ENCODE peak calls at places on chromosome 13, in ten cellular contexts. C is amygdala; V is AG04450; D is non-pigmented ciliary epithelial cell; Y is endothelial cell; H is activated CD4-positive, alpha-beta T cell treated with anti-CD3 and anti-CD28 coated beads, Interleukin-2, amount 50 U/mL, for 1 hour; I is gastrocnemius medialis; O is GM03348; P is RWPE1; B is naive B cell. F is an unnamed sample.

GRCh38 chr13:33775339-33776108 is 42.4 kb upstream of the RFC3 start:
- DNase-seq in I (no peak), B (no peak), H (no peak), V (no peak), D (no peak), O (no peak), Y (no peak), P (no peak), C (no peak), F (no peak)

GRCh38 chr13:51000576-51001260 is 91.1 kb downstream of the RNASEH2B start:
- DNase-seq in O (peak), Y (no peak), C (peak), B (no peak), D (peak), P (peak), H (no peak), I (no peak), V (peak), F (no peak)

GRCh38 chr13:31947105-31947504 is 84.5 kb upstream of the FRY start:
- DNase-seq in C (no peak), V (no peak), I (no peak), Y (no peak), B (no peak), P (no peak), D (no peak), H (no peak), O (peak), F (no peak)

GRCh38 chr13:84649853-84650252 is 767.6 kb upstream of the SLITRK1 start:
- DNase-seq in D (no peak), H (no peak), P (peak), O (no peak), B (no peak), Y (no peak), C (no peak), V (no peak), I (no peak), F (no peak)

GRCh38 chr13:109275848-109276247 is 510.5 kb downstream of the IRS2 start:
- DNase-seq in I (no peak), O (no peak), Y (peak), B (no peak), V (no peak), D (no peak), P (peak), H (no peak), C (no peak), F (no peak)

GRCh38 chr13:30191491-30192100 is 115.8 kb downstream of the KATNAL1 start:
- DNase-seq in O (peak), Y (no peak), P (peak), C (no peak), B (no peak), H (no peak), D (peak), I (no peak), V (no peak), F (no peak)

GRCh38 chr13:80242728-80243427 is 98.0 kb downstream of the SPRY2 start:
- DNase-seq in I (no peak), V (no peak), O (no peak), C (no peak), Y (no peak), D (no peak), P (no peak), H (no peak), B (no peak), F (no peak)

GRCh38 chr13:71922191-71922590 is 55.2 kb upstream of the DACH1 start:
- DNase-seq in H (no peak), V (no peak), I (no peak), O (no peak), P (no peak), D (no peak), Y (no peak), C (no peak), B (no peak), F (no peak)

GRCh38 chr13:111216166-111216960 is 101.3 kb downstream of the ARHGEF7 start:
- DNase-seq in B (no peak), H (peak), D (no peak), C (no peak), Y (no peak), O (peak), P (peak), V (no peak), I (peak), F (no peak)

GRCh38 chr13:105436946-105437345 is 1098.5 kb downstream of the EFNB2 start:
- DNase-seq in C (no peak), O (no peak), P (no peak), I (no peak), Y (peak), V (no peak), B (no peak), H (no peak), D (no peak), F (no peak)

GRCh38 chr13:28533441-28534166 is 38.7 kb upstream of the FLT1 start:
- DNase-seq in Y (no peak), C (no peak), P (no peak), B (no peak), I (no peak), D (no peak), V (no peak), H (no peak), O (no peak), F (no peak)

GRCh38 chr13:104592127-104592526 is 1525.9 kb upstream of the SLC10A2 start:
- DNase-seq in D (peak), I (no peak), C (no peak), P (peak), B (no peak), Y (no peak), H (no peak), V (peak), O (no peak), F (no peak)

GRCh38 chr13:36712785-36713184 is 39.0 kb downstream of the SERTM1 start:
- DNase-seq in P (no peak), C (no peak), Y (no peak), I (no peak), H (no peak), O (peak), D (peak), V (peak), B (no peak), F (no peak)

GRCh38 chr13:38386421-38386820 is 36.8 kb downstream of the UFM1 start:
- DNase-seq in Y (no peak), B (no peak), P (peak), D (no peak), I (no peak), H (no peak), C (no peak), O (peak), V (no peak), F (no peak)

GRCh38 chr13:49540552-49540951 is 44.8 kb downstream of the PHF11 start:
- DNase-seq in C (no peak), O (no peak), D (peak), Y (no peak), B (peak), H (no peak), I (no peak), P (no peak), V (no peak), F (no peak)

GRCh38 chr13:112069727-112070300 is 2.9 kb downstream of the SOX1 start:
- DNase-seq in I (no peak), Y (no peak), P (no peak), C (no peak), D (no peak), H (no peak), O (no peak), B (no peak), V (no peak), F (no peak)

GRCh38 chr13:114097504-114097892 is 34.9 kb downstream of the RASA3 start:
- DNase-seq in C (no peak), P (no peak), Y (no peak), V (no peak), H (no peak), O (no peak), I (no peak), D (no peak), B (no peak), F (no peak)

GRCh38 chr13:97851269-97851668 is 102.2 kb upstream of the IPO5 start:
- DNase-seq in P (no peak), O (no peak), V (no peak), D (no peak), C (no peak), Y (no peak), B (no peak), H (no peak), I (no peak), F (no peak)

GRCh38 chr13:47080616-47081015 is 183.8 kb upstream of the HTR2A start:
- DNase-seq in I (no peak), B (no peak), P (no peak), O (no peak), H (no peak), V (no peak), Y (no peak), D (no peak), C (no peak), F (no peak)

GRCh38 chr13:27338816-27339215 is 68.2 kb downstream of the RASL11A start:
- DNase-seq in H (no peak), B (no peak), D (no peak), V (no peak), O (no peak), I (no peak), Y (peak), C (no peak), P (no peak), F (no peak)

GRCh38 chr13:57996717-57997116 is 365.2 kb downstream of the PCDH17 start:
- DNase-seq in V (no peak), Y (no peak), I (no peak), P (peak), C (no peak), D (no peak), B (no peak), H (no peak), O (no peak), F (no peak)

GRCh38 chr13:69319659-69320058 is 788.0 kb upstream of the ATXN8OS start:
- DNase-seq in O (no peak), D (no peak), C (no peak), H (no peak), I (no peak), B (no peak), V (no peak), P (no peak), Y (no peak), F (no peak)

GRCh38 chr13:39516140-39516539 is 86.9 kb downstream of the LHFPL6 start:
- DNase-seq in B (no peak), O (peak), C (no peak), P (no peak), D (no peak), H (no peak), V (no peak), I (no peak), Y (no peak), F (peak)

GRCh38 chr13:31476753-31477152 is 262.6 kb upstream of the RXFP2 start:
- DNase-seq in B (no peak), H (no peak), C (no peak), V (no peak), Y (no peak), I (no peak), P (no peak), O (no peak), D (no peak), F (no peak)